ENCODE peak calls at places on chromosomes 4 and X, in five cellular contexts. Z, X, M, A and E are unnamed samples.

GRCh38 chr4:111641813-111642579 is 503.3 kb upstream of the FAM241A start:
- DNase-seq in Z (peak; percentile 92), X (peak; percentile 59), M (peak; percentile 47), A (peak; percentile 75), E (peak; percentile 86)

GRCh38 chrX:68937581-68937980 is 108.8 kb downstream of the EFNB1 start:
- DNase-seq in M (no peak), X (no peak), A (no peak), Z (no peak), E (no peak)

GRCh38 chr4:169492436-169493163 is 119.8 kb downstream of the NEK1 start:
- DNase-seq in M (peak; percentile 10), Z (peak; percentile 52), X (peak; percentile 15), A (peak; percentile 30), E (peak; percentile 44)

GRCh38 chrX:148422531-148422930 is 77.9 kb upstream of the AFF2 start:
- DNase-seq in A (no peak), X (no peak), Z (no peak), M (no peak), E (no peak)

GRCh38 chr4:107391630-107392028 is 328.4 kb downstream of the PAPSS1 start:
- DNase-seq in Z (no peak), A (no peak), X (no peak), M (no peak), E (no peak)

GRCh38 chr4:121728798-121729226 is 32.0 kb upstream of the ANXA5 start:
- DNase-seq in M (no peak), Z (peak; percentile 80), A (no peak), X (peak; percentile 50), E (peak; percentile 89)

GRCh38 chr4:15375707-15376106 is 52.1 kb upstream of the C1QTNF7 start:
- DNase-seq in A (no peak), M (no peak), Z (no peak), X (no peak), E (no peak)

GRCh38 chr4:107900067-107900466 is 31.3 kb upstream of the CYP2U1 start:
- DNase-seq in X (peak; percentile 45), Z (no peak), A (no peak), M (no peak), E (no peak)

GRCh38 chr4:101724093-101724492 is 66.4 kb upstream of the BANK1 start:
- DNase-seq in A (no peak), M (no peak), Z (no peak), X (no peak), E (no peak)

GRCh38 chr4:15455290-15455689 is 14.4 kb upstream of the CC2D2A start:
- DNase-seq in M (no peak), Z (peak; percentile 73), A (no peak), X (peak; percentile 31), E (peak; percentile 50)

GRCh38 chr4:2076908-2077534 is 17.9 kb downstream of the NAT8L start:
- DNase-seq in A (no peak), M (no peak), Z (no peak), X (no peak), E (no peak)

GRCh38 chr4:105277702-105278101 is 131.0 kb downstream of the TET2 start:
- DNase-seq in Z (no peak), X (no peak), A (no peak), M (no peak), E (no peak)

GRCh38 chr4:98662619-98663225 is 4.3 kb upstream of the TSPAN5 start:
- DNase-seq in Z (no peak), M (no peak), X (no peak), A (no peak), E (peak; percentile 9)

GRCh38 chrX:24294619-24295018 is 19.2 kb downstream of the SUPT20HL2 start:
- DNase-seq in Z (peak; percentile 6), A (no peak), M (peak; percentile 2), X (no peak), E (no peak)

GRCh38 chrX:119482497-119483480 is 14.5 kb downstream of the SLC25A5 start:
- DNase-seq in Z (peak; percentile 81), M (no peak), X (peak; percentile 80), A (no peak), E (peak; percentile 39)

GRCh38 chrX:38939067-38939466 is 137.8 kb downstream of the MID1IP1 start:
- DNase-seq in M (no peak), A (no peak), X (no peak), Z (peak; percentile 44), E (peak; percentile 55)

GRCh38 chrX:56786889-56787733 is 58.1 kb downstream of the NBDY start:
- DNase-seq in M (no peak), A (no peak), Z (no peak), X (no peak), E (no peak)

GRCh38 chr4:39698424-39699009 is 581 bp downstream of the UBE2K start:
- DNase-seq in X (no peak), Z (peak; percentile 59), A (no peak), M (no peak), E (no peak)

GRCh38 chr4:38132140-38132673 is 172.0 kb downstream of the PTTG2 start:
- DNase-seq in A (no peak), Z (peak; percentile 100), X (peak; percentile 82), M (no peak), E (peak; percentile 99)

GRCh38 chr4:1176398-1177273 is 4.3 kb upstream of the SPON2 start:
- DNase-seq in X (no peak), A (no peak), M (no peak), Z (no peak), E (no peak)

GRCh38 chr4:2891294-2891693 is 47.6 kb downstream of the ADD1 start:
- DNase-seq in X (no peak), A (no peak), Z (peak; percentile 70), M (no peak), E (peak; percentile 73)

GRCh38 chrX:110318664-110318968 is 731 bp upstream of the AMMECR1 start:
- DNase-seq in M (no peak), A (no peak), X (no peak), Z (no peak), E (no peak)

GRCh38 chr4:151324124-151324448 is 1.3 kb downstream of the SH3D19 start:
- DNase-seq in M (no peak), Z (peak; percentile 21), X (no peak), A (no peak), E (no peak)

GRCh38 chr4:182862921-182863320 is 54.3 kb downstream of the DCTD start:
- DNase-seq in M (no peak), Z (no peak), A (no peak), X (no peak), E (no peak)

GRCh38 chr4:121376097-121376496 is 4.7 kb downstream of the QRFPR start:
- DNase-seq in X (no peak), Z (no peak), A (no peak), M (no peak), E (no peak)

GRCh38 chrX:118437283-118437682 is 58.3 kb upstream of the DOCK11 start:
- DNase-seq in A (no peak), M (no peak), X (no peak), Z (no peak), E (no peak)

DNA sequence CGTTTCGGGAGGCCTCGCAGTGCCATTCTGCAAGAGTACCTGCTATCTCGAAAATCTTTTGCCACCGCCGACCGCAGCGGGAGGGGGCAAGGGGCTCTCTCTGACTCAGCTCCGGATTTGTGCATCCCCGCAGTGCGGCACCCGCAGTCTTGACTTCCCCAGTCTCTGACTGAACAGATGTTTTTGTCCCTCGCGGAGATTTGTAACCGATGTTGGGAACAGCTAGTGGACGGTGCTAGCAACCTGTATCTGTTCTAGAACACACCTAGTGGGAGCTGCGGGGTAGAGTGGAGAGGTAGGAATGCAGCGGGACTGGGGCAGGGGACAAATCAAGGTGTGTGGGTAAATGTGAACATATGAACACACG is 17.2 kb downstream of the NKX6-1 start:
- DNase-seq in M (no peak), Z (no peak), X (no peak), A (no peak), E (no peak)
- H3K4me3 ChIP-seq in M (no peak overlapping the region), Z (no peak overlapping the region), X (no peak overlapping the region), A (no peak overlapping the region), E (no peak overlapping the region)

GRCh38 chr4:79049840-79050520 is 110.7 kb upstream of the PAQR3 start:
- DNase-seq in A (no peak), Z (no peak), X (no peak), M (no peak), E (no peak)

GRCh38 chr4:79050521-79050880 is 111.3 kb upstream of the PAQR3 start:
- DNase-seq in X (no peak), M (no peak), Z (no peak), A (no peak), E (no peak)

GRCh38 chr4:79048878-79049277 is 109.6 kb upstream of the PAQR3 start:
- DNase-seq in A (no peak), X (no peak), Z (no peak), M (no peak), E (no peak)

DNA sequence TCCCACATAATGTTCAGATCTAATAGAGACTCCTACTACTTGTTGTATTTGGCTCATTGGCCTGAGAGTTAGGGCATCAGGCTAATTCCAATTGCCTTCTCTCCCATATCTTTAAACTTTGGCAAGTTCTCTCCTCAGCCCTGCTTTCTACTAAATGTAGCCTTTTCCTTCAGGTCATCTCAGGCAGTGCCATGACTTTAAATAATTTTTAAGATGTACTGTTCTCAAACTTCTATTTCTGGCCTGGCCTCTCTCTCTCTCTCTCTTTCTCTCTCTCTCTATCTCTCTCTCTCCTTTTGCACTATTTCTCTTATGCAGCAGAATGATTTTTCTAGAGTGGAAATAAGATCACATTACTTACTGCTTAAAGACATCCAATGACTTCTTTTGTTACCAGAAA is 114.5 kb upstream of the PAQR3 start:
- DNase-seq in A (no peak), X (no peak), Z (no peak), M (no peak), E (no peak)
- H3K14ac ChIP-seq in A (no peak overlapping the region), X (no peak overlapping the region), Z (no peak overlapping the region), M (no peak overlapping the region), E (no peak overlapping the region)

GRCh38 chrX:155954793-155955192 is 42.7 kb upstream of the IL9R start:
- DNase-seq in Z (no peak), X (no peak), A (no peak), M (no peak), E (no peak)

GRCh38 chrX:155951237-155951789 is 46.2 kb upstream of the IL9R start:
- DNase-seq in A (no peak), X (no peak), Z (no peak), M (no peak), E (no peak)

GRCh38 chrX:155953055-155953454 is 44.4 kb upstream of the IL9R start:
- DNase-seq in X (no peak), Z (no peak), M (no peak), A (no peak), E (no peak)

DNA sequence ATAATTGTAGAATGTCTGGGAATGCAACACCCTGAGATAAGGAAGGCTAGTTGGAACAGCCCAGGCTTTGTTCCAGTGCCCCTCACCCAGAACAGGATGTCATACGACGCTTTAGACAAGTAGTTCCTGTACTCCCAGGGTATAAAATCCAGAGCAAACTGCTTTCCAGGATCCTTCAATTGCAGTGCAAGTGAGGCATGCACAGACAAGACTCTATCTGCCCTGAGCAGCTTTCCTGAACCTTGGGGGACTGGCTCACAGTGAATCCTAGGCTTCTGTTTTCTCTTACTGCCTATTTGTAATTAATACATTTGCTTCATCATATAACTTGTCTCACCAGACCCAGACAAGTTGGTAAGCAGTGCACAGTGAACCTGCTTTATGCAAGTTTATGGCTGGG is 48.4 kb upstream of the IL9R start:
- DNase-seq in M (no peak), A (no peak), X (no peak), Z (no peak), E (no peak)
- H3K9me3 ChIP-seq in M (peaks cover 11% of the 10 kb centered on the region), A (no peaks in the 10 kb centered on the region), X (peaks cover 10% of the 10 kb centered on the region), Z (no peaks in the 10 kb centered on the region), E (no peaks in the 10 kb centered on the region)

DNA sequence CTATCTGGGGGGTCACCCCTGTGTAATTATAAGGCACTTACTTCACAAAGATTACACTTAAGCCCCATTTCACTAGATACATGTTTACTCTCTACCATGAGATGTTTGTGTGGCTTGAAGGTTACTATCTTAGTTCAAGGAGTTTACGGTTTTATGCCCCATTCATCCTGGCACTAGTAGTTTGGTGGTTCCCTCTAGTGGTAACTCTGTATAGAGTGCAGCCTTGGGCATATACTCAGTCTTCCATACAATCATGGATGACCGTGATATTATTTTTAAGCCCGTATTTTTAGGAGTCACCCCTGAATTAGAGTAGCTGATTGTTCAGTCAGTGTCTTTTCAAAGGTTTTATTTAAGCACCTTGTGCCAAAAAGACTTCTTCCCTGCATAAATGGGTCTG is 109.9 kb upstream of the FAM47C start:
- DNase-seq in Z (peak; percentile 2), A (no peak), M (no peak), X (no peak), E (peak; percentile 0)
- H3K4me3 ChIP-seq in Z (no peak overlapping the region), A (no peak overlapping the region), M (no peak overlapping the region), X (no peak overlapping the region), E (no peak overlapping the region)